ENCODE peak calls at places on chromosomes 16 and 17, in eight cellular contexts. One of them, this sample, is unnamed.

GRCh38 chr16:73735018-73735417 is 561.6 kb upstream of the PSMD7 start:
- DNase-seq in posterior cingulate gyrus: no peak
- DNase-seq in activated T-cell treated with anti-CD3 and anti-CD28 coated beads, Interleukin-2, amount 50 U/mL, for 24 hours: no peak
- DNase-seq in NCI-H345: no peak
- DNase-seq in germinal center: no peak
- DNase-seq in activated CD8-positive, alpha-beta T cell treated with anti-CD3 and anti-CD28 coated beads for 36 hours: peak; percentile 29
- DNase-seq in NCI-H446 treated with DMSO at 0.1 percent for 48 hours: no peak
- DNase-seq in OCI-M1: peak; percentile 2
- DNase-seq in this sample: no peak

GRCh38 chr16:14576532-14576931 is 53.5 kb downstream of the PARN start:
- DNase-seq in posterior cingulate gyrus: no peak
- DNase-seq in activated T-cell treated with anti-CD3 and anti-CD28 coated beads, Interleukin-2, amount 50 U/mL, for 24 hours: no peak
- DNase-seq in NCI-H345: no peak
- DNase-seq in germinal center: no peak
- DNase-seq in activated CD8-positive, alpha-beta T cell treated with anti-CD3 and anti-CD28 coated beads for 36 hours: no peak
- DNase-seq in NCI-H446 treated with DMSO at 0.1 percent for 48 hours: no peak
- DNase-seq in OCI-M1: no peak
- DNase-seq in this sample: no peak

GRCh38 chr16:88349153-88349902 is 33.4 kb upstream of the ZNF469 start:
- DNase-seq in posterior cingulate gyrus: no peak
- DNase-seq in activated T-cell treated with anti-CD3 and anti-CD28 coated beads, Interleukin-2, amount 50 U/mL, for 24 hours: no peak
- DNase-seq in NCI-H345: no peak
- DNase-seq in germinal center: no peak
- DNase-seq in activated CD8-positive, alpha-beta T cell treated with anti-CD3 and anti-CD28 coated beads for 36 hours: no peak
- DNase-seq in NCI-H446 treated with DMSO at 0.1 percent for 48 hours: no peak
- DNase-seq in OCI-M1: no peak
- DNase-seq in this sample: no peak

GRCh38 chr16:23670137-23670776 is 8.4 kb upstream of the PLK1 start:
- DNase-seq in posterior cingulate gyrus: no peak
- DNase-seq in activated T-cell treated with anti-CD3 and anti-CD28 coated beads, Interleukin-2, amount 50 U/mL, for 24 hours: peak; percentile 45
- DNase-seq in NCI-H345: no peak
- DNase-seq in germinal center: peak; percentile 34
- DNase-seq in activated CD8-positive, alpha-beta T cell treated with anti-CD3 and anti-CD28 coated beads for 36 hours: peak; percentile 83
- DNase-seq in NCI-H446 treated with DMSO at 0.1 percent for 48 hours: no peak
- DNase-seq in OCI-M1: no peak
- DNase-seq in this sample: no peak

GRCh38 chr17:66582373-66583111 is 252.4 kb upstream of the CACNG5 start:
- DNase-seq in posterior cingulate gyrus: no peak
- DNase-seq in activated T-cell treated with anti-CD3 and anti-CD28 coated beads, Interleukin-2, amount 50 U/mL, for 24 hours: no peak
- DNase-seq in NCI-H345: no peak
- DNase-seq in germinal center: no peak
- DNase-seq in activated CD8-positive, alpha-beta T cell treated with anti-CD3 and anti-CD28 coated beads for 36 hours: no peak
- DNase-seq in NCI-H446 treated with DMSO at 0.1 percent for 48 hours: no peak
- DNase-seq in OCI-M1: no peak
- DNase-seq in this sample: no peak

GRCh38 chr17:34579017-34579946 is at the start of gene TMEM132E:
- DNase-seq in posterior cingulate gyrus: peak; percentile 84
- DNase-seq in activated T-cell treated with anti-CD3 and anti-CD28 coated beads, Interleukin-2, amount 50 U/mL, for 24 hours: peak; percentile 49
- DNase-seq in NCI-H345: peak; percentile 54
- DNase-seq in germinal center: no peak
- DNase-seq in activated CD8-positive, alpha-beta T cell treated with anti-CD3 and anti-CD28 coated beads for 36 hours: peak; percentile 20
- DNase-seq in NCI-H446 treated with DMSO at 0.1 percent for 48 hours: no peak
- DNase-seq in OCI-M1: no peak
- DNase-seq in this sample: peak; percentile 63

GRCh38 chr17:56543280-56543679 is 50.2 kb upstream of the NOG start:
- DNase-seq in posterior cingulate gyrus: no peak
- DNase-seq in activated T-cell treated with anti-CD3 and anti-CD28 coated beads, Interleukin-2, amount 50 U/mL, for 24 hours: no peak
- DNase-seq in NCI-H345: no peak
- DNase-seq in germinal center: no peak
- DNase-seq in activated CD8-positive, alpha-beta T cell treated with anti-CD3 and anti-CD28 coated beads for 36 hours: no peak
- DNase-seq in NCI-H446 treated with DMSO at 0.1 percent for 48 hours: no peak
- DNase-seq in OCI-M1: no peak
- DNase-seq in this sample: no peak

GRCh38 chr16:6955303-6955702 is 377.3 kb upstream of the RBFOX1 start:
- DNase-seq in posterior cingulate gyrus: no peak
- DNase-seq in activated T-cell treated with anti-CD3 and anti-CD28 coated beads, Interleukin-2, amount 50 U/mL, for 24 hours: no peak
- DNase-seq in NCI-H345: no peak
- DNase-seq in germinal center: no peak
- DNase-seq in activated CD8-positive, alpha-beta T cell treated with anti-CD3 and anti-CD28 coated beads for 36 hours: no peak
- DNase-seq in NCI-H446 treated with DMSO at 0.1 percent for 48 hours: no peak
- DNase-seq in OCI-M1: no peak
- DNase-seq in this sample: no peak

GRCh38 chr17:4678448-4679026 is 25.4 kb downstream of the PELP1 start:
- DNase-seq in posterior cingulate gyrus: no peak
- DNase-seq in activated T-cell treated with anti-CD3 and anti-CD28 coated beads, Interleukin-2, amount 50 U/mL, for 24 hours: no peak
- DNase-seq in NCI-H345: no peak
- DNase-seq in germinal center: no peak
- DNase-seq in activated CD8-positive, alpha-beta T cell treated with anti-CD3 and anti-CD28 coated beads for 36 hours: peak; percentile 45
- DNase-seq in NCI-H446 treated with DMSO at 0.1 percent for 48 hours: no peak
- DNase-seq in OCI-M1: peak; percentile 57
- DNase-seq in this sample: no peak

GRCh38 chr17:28327031-28327607 is 8.1 kb downstream of the TMEM97 start:
- DNase-seq in posterior cingulate gyrus: no peak
- DNase-seq in activated T-cell treated with anti-CD3 and anti-CD28 coated beads, Interleukin-2, amount 50 U/mL, for 24 hours: peak; percentile 48
- DNase-seq in NCI-H345: no peak
- DNase-seq in germinal center: no peak
- DNase-seq in activated CD8-positive, alpha-beta T cell treated with anti-CD3 and anti-CD28 coated beads for 36 hours: peak; percentile 25
- DNase-seq in NCI-H446 treated with DMSO at 0.1 percent for 48 hours: no peak
- DNase-seq in OCI-M1: no peak
- DNase-seq in this sample: no peak

GRCh38 chr17:77502626-77503292 is 362.0 kb downstream of the SEC14L1 start:
- DNase-seq in posterior cingulate gyrus: no peak
- DNase-seq in activated T-cell treated with anti-CD3 and anti-CD28 coated beads, Interleukin-2, amount 50 U/mL, for 24 hours: peak; percentile 31
- DNase-seq in NCI-H345: no peak
- DNase-seq in germinal center: no peak
- DNase-seq in activated CD8-positive, alpha-beta T cell treated with anti-CD3 and anti-CD28 coated beads for 36 hours: no peak
- DNase-seq in NCI-H446 treated with DMSO at 0.1 percent for 48 hours: no peak
- DNase-seq in OCI-M1: no peak
- DNase-seq in this sample: no peak

GRCh38 chr17:282000-282911 is 70.4 kb downstream of the RPH3AL start:
- DNase-seq in posterior cingulate gyrus: no peak
- DNase-seq in activated T-cell treated with anti-CD3 and anti-CD28 coated beads, Interleukin-2, amount 50 U/mL, for 24 hours: no peak
- DNase-seq in NCI-H345: no peak
- DNase-seq in germinal center: no peak
- DNase-seq in activated CD8-positive, alpha-beta T cell treated with anti-CD3 and anti-CD28 coated beads for 36 hours: no peak
- DNase-seq in NCI-H446 treated with DMSO at 0.1 percent for 48 hours: no peak
- DNase-seq in OCI-M1: no peak
- DNase-seq in this sample: no peak

GRCh38 chr17:50013079-50013478 is 18.1 kb upstream of the DLX3 start:
- DNase-seq in posterior cingulate gyrus: no peak
- DNase-seq in activated T-cell treated with anti-CD3 and anti-CD28 coated beads, Interleukin-2, amount 50 U/mL, for 24 hours: no peak
- DNase-seq in NCI-H345: no peak
- DNase-seq in germinal center: no peak
- DNase-seq in activated CD8-positive, alpha-beta T cell treated with anti-CD3 and anti-CD28 coated beads for 36 hours: no peak
- DNase-seq in NCI-H446 treated with DMSO at 0.1 percent for 48 hours: no peak
- DNase-seq in OCI-M1: no peak
- DNase-seq in this sample: no peak

GRCh38 chr16:59878479-59878878 is 1144.4 kb upstream of the GOT2 start:
- DNase-seq in posterior cingulate gyrus: no peak
- DNase-seq in activated T-cell treated with anti-CD3 and anti-CD28 coated beads, Interleukin-2, amount 50 U/mL, for 24 hours: no peak
- DNase-seq in NCI-H345: no peak
- DNase-seq in germinal center: no peak
- DNase-seq in activated CD8-positive, alpha-beta T cell treated with anti-CD3 and anti-CD28 coated beads for 36 hours: no peak
- DNase-seq in NCI-H446 treated with DMSO at 0.1 percent for 48 hours: no peak
- DNase-seq in OCI-M1: peak; percentile 52
- DNase-seq in this sample: peak; percentile 71

GRCh38 chr17:44372036-44372435 is 8.4 kb upstream of the FAM171A2 start:
- DNase-seq in posterior cingulate gyrus: no peak
- DNase-seq in activated T-cell treated with anti-CD3 and anti-CD28 coated beads, Interleukin-2, amount 50 U/mL, for 24 hours: no peak
- DNase-seq in NCI-H345: no peak
- DNase-seq in germinal center: no peak
- DNase-seq in activated CD8-positive, alpha-beta T cell treated with anti-CD3 and anti-CD28 coated beads for 36 hours: no peak
- DNase-seq in NCI-H446 treated with DMSO at 0.1 percent for 48 hours: no peak
- DNase-seq in OCI-M1: no peak
- DNase-seq in this sample: no peak

GRCh38 chr17:18151290-18151689 is 32.3 kb upstream of the ALKBH5 start:
- DNase-seq in posterior cingulate gyrus: no peak
- DNase-seq in activated T-cell treated with anti-CD3 and anti-CD28 coated beads, Interleukin-2, amount 50 U/mL, for 24 hours: no peak
- DNase-seq in NCI-H345: no peak
- DNase-seq in germinal center: no peak
- DNase-seq in activated CD8-positive, alpha-beta T cell treated with anti-CD3 and anti-CD28 coated beads for 36 hours: no peak
- DNase-seq in NCI-H446 treated with DMSO at 0.1 percent for 48 hours: no peak
- DNase-seq in OCI-M1: no peak
- DNase-seq in this sample: no peak

GRCh38 chr16:68499011-68499410 is 40.1 kb upstream of the ZFP90 start:
- DNase-seq in posterior cingulate gyrus: no peak
- DNase-seq in activated T-cell treated with anti-CD3 and anti-CD28 coated beads, Interleukin-2, amount 50 U/mL, for 24 hours: no peak
- DNase-seq in NCI-H345: peak; percentile 33
- DNase-seq in germinal center: no peak
- DNase-seq in activated CD8-positive, alpha-beta T cell treated with anti-CD3 and anti-CD28 coated beads for 36 hours: no peak
- DNase-seq in NCI-H446 treated with DMSO at 0.1 percent for 48 hours: no peak
- DNase-seq in OCI-M1: no peak
- DNase-seq in this sample: peak; percentile 76

GRCh38 chr16:76226011-76226410 is 51.2 kb upstream of the CNTNAP4 start:
- DNase-seq in posterior cingulate gyrus: no peak
- DNase-seq in activated T-cell treated with anti-CD3 and anti-CD28 coated beads, Interleukin-2, amount 50 U/mL, for 24 hours: no peak
- DNase-seq in NCI-H345: no peak
- DNase-seq in germinal center: no peak
- DNase-seq in activated CD8-positive, alpha-beta T cell treated with anti-CD3 and anti-CD28 coated beads for 36 hours: no peak
- DNase-seq in NCI-H446 treated with DMSO at 0.1 percent for 48 hours: no peak
- DNase-seq in OCI-M1: no peak
- DNase-seq in this sample: no peak

GRCh38 chr16:89811321-89811720 is 5.1 kb downstream of the FANCA start:
- DNase-seq in posterior cingulate gyrus: no peak
- DNase-seq in activated T-cell treated with anti-CD3 and anti-CD28 coated beads, Interleukin-2, amount 50 U/mL, for 24 hours: no peak
- DNase-seq in NCI-H345: peak; percentile 15
- DNase-seq in germinal center: peak; percentile 64
- DNase-seq in activated CD8-positive, alpha-beta T cell treated with anti-CD3 and anti-CD28 coated beads for 36 hours: no peak
- DNase-seq in NCI-H446 treated with DMSO at 0.1 percent for 48 hours: no peak
- DNase-seq in OCI-M1: no peak
- DNase-seq in this sample: peak; percentile 46

GRCh38 chr16:23171234-23171948 is 11.2 kb upstream of the SCNN1G start:
- DNase-seq in posterior cingulate gyrus: no peak
- DNase-seq in activated T-cell treated with anti-CD3 and anti-CD28 coated beads, Interleukin-2, amount 50 U/mL, for 24 hours: no peak
- DNase-seq in NCI-H345: no peak
- DNase-seq in germinal center: no peak
- DNase-seq in activated CD8-positive, alpha-beta T cell treated with anti-CD3 and anti-CD28 coated beads for 36 hours: no peak
- DNase-seq in NCI-H446 treated with DMSO at 0.1 percent for 48 hours: no peak
- DNase-seq in OCI-M1: no peak
- DNase-seq in this sample: no peak

GRCh38 chr16:30116291-30117207 is 3.2 kb upstream of the GDPD3 start:
- DNase-seq in posterior cingulate gyrus: no peak
- DNase-seq in activated T-cell treated with anti-CD3 and anti-CD28 coated beads, Interleukin-2, amount 50 U/mL, for 24 hours: no peak
- DNase-seq in NCI-H345: no peak
- DNase-seq in germinal center: no peak
- DNase-seq in activated CD8-positive, alpha-beta T cell treated with anti-CD3 and anti-CD28 coated beads for 36 hours: no peak
- DNase-seq in NCI-H446 treated with DMSO at 0.1 percent for 48 hours: no peak
- DNase-seq in OCI-M1: no peak
- DNase-seq in this sample: no peak

GRCh38 chr17:9022553-9023388 is 1.5 kb downstream of the NTN1 start:
- DNase-seq in posterior cingulate gyrus: no peak
- DNase-seq in activated T-cell treated with anti-CD3 and anti-CD28 coated beads, Interleukin-2, amount 50 U/mL, for 24 hours: peak; percentile 52
- DNase-seq in NCI-H345: no peak
- DNase-seq in germinal center: peak; percentile 10
- DNase-seq in activated CD8-positive, alpha-beta T cell treated with anti-CD3 and anti-CD28 coated beads for 36 hours: peak; percentile 21
- DNase-seq in NCI-H446 treated with DMSO at 0.1 percent for 48 hours: no peak
- DNase-seq in OCI-M1: no peak
- DNase-seq in this sample: no peak

GRCh38 chr17:17119533-17119932 is 77.3 kb downstream of the MPRIP start:
- DNase-seq in posterior cingulate gyrus: no peak
- DNase-seq in activated T-cell treated with anti-CD3 and anti-CD28 coated beads, Interleukin-2, amount 50 U/mL, for 24 hours: peak; percentile 74
- DNase-seq in NCI-H345: no peak
- DNase-seq in germinal center: no peak
- DNase-seq in activated CD8-positive, alpha-beta T cell treated with anti-CD3 and anti-CD28 coated beads for 36 hours: peak; percentile 84
- DNase-seq in NCI-H446 treated with DMSO at 0.1 percent for 48 hours: no peak
- DNase-seq in OCI-M1: no peak
- DNase-seq in this sample: no peak

GRCh38 chr16:84608281-84608680 is 9.6 kb downstream of the COTL1 start:
- DNase-seq in posterior cingulate gyrus: no peak
- DNase-seq in activated T-cell treated with anti-CD3 and anti-CD28 coated beads, Interleukin-2, amount 50 U/mL, for 24 hours: no peak
- DNase-seq in NCI-H345: no peak
- DNase-seq in germinal center: no peak
- DNase-seq in activated CD8-positive, alpha-beta T cell treated with anti-CD3 and anti-CD28 coated beads for 36 hours: peak; percentile 62
- DNase-seq in NCI-H446 treated with DMSO at 0.1 percent for 48 hours: no peak
- DNase-seq in OCI-M1: no peak
- DNase-seq in this sample: no peak

GRCh38 chr17:3534881-3535252 is 22.7 kb downstream of the TRPV3 start:
- DNase-seq in posterior cingulate gyrus: no peak
- DNase-seq in activated T-cell treated with anti-CD3 and anti-CD28 coated beads, Interleukin-2, amount 50 U/mL, for 24 hours: no peak
- DNase-seq in NCI-H345: no peak
- DNase-seq in germinal center: peak; percentile 32
- DNase-seq in activated CD8-positive, alpha-beta T cell treated with anti-CD3 and anti-CD28 coated beads for 36 hours: peak; percentile 43
- DNase-seq in NCI-H446 treated with DMSO at 0.1 percent for 48 hours: no peak
- DNase-seq in OCI-M1: peak; percentile 29
- DNase-seq in this sample: peak; percentile 20

GRCh38 chr16:4795828-4796572 is 831 bp downstream of the SMIM22 start:
- DNase-seq in posterior cingulate gyrus: no peak
- DNase-seq in activated T-cell treated with anti-CD3 and anti-CD28 coated beads, Interleukin-2, amount 50 U/mL, for 24 hours: no peak
- DNase-seq in NCI-H345: no peak
- DNase-seq in germinal center: no peak
- DNase-seq in activated CD8-positive, alpha-beta T cell treated with anti-CD3 and anti-CD28 coated beads for 36 hours: no peak
- DNase-seq in NCI-H446 treated with DMSO at 0.1 percent for 48 hours: no peak
- DNase-seq in OCI-M1: no peak
- DNase-seq in this sample: no peak

GRCh38 chr17:78307887-78308633 is 51.8 kb downstream of the SOCS3 start:
- DNase-seq in posterior cingulate gyrus: no peak
- DNase-seq in activated T-cell treated with anti-CD3 and anti-CD28 coated beads, Interleukin-2, amount 50 U/mL, for 24 hours: no peak
- DNase-seq in NCI-H345: no peak
- DNase-seq in germinal center: no peak
- DNase-seq in activated CD8-positive, alpha-beta T cell treated with anti-CD3 and anti-CD28 coated beads for 36 hours: no peak
- DNase-seq in NCI-H446 treated with DMSO at 0.1 percent for 48 hours: no peak
- DNase-seq in OCI-M1: no peak
- DNase-seq in this sample: no peak

GRCh38 chr16:15573274-15573895 is 69.6 kb downstream of the MARF1 start:
- DNase-seq in posterior cingulate gyrus: no peak
- DNase-seq in activated T-cell treated with anti-CD3 and anti-CD28 coated beads, Interleukin-2, amount 50 U/mL, for 24 hours: no peak
- DNase-seq in NCI-H345: no peak
- DNase-seq in germinal center: no peak
- DNase-seq in activated CD8-positive, alpha-beta T cell treated with anti-CD3 and anti-CD28 coated beads for 36 hours: no peak
- DNase-seq in NCI-H446 treated with DMSO at 0.1 percent for 48 hours: no peak
- DNase-seq in OCI-M1: no peak
- DNase-seq in this sample: no peak

GRCh38 chr16:80117731-80118130 is 423.1 kb upstream of the DYNLRB2 start:
- DNase-seq in posterior cingulate gyrus: no peak
- DNase-seq in activated T-cell treated with anti-CD3 and anti-CD28 coated beads, Interleukin-2, amount 50 U/mL, for 24 hours: no peak
- DNase-seq in NCI-H345: no peak
- DNase-seq in germinal center: no peak
- DNase-seq in activated CD8-positive, alpha-beta T cell treated with anti-CD3 and anti-CD28 coated beads for 36 hours: no peak
- DNase-seq in NCI-H446 treated with DMSO at 0.1 percent for 48 hours: no peak
- DNase-seq in OCI-M1: no peak
- DNase-seq in this sample: no peak

GRCh38 chr17:36761203-36761945 is 160.0 kb downstream of the MRM1 start:
- DNase-seq in posterior cingulate gyrus: no peak
- DNase-seq in activated T-cell treated with anti-CD3 and anti-CD28 coated beads, Interleukin-2, amount 50 U/mL, for 24 hours: no peak
- DNase-seq in NCI-H345: no peak
- DNase-seq in germinal center: no peak
- DNase-seq in activated CD8-positive, alpha-beta T cell treated with anti-CD3 and anti-CD28 coated beads for 36 hours: no peak
- DNase-seq in NCI-H446 treated with DMSO at 0.1 percent for 48 hours: no peak
- DNase-seq in OCI-M1: no peak
- DNase-seq in this sample: no peak

GRCh38 chr16:24936151-24936550 is 79.0 kb downstream of the ARHGAP17 start:
- DNase-seq in posterior cingulate gyrus: no peak
- DNase-seq in activated T-cell treated with anti-CD3 and anti-CD28 coated beads, Interleukin-2, amount 50 U/mL, for 24 hours: no peak
- DNase-seq in NCI-H345: no peak
- DNase-seq in germinal center: no peak
- DNase-seq in activated CD8-positive, alpha-beta T cell treated with anti-CD3 and anti-CD28 coated beads for 36 hours: no peak
- DNase-seq in NCI-H446 treated with DMSO at 0.1 percent for 48 hours: no peak
- DNase-seq in OCI-M1: no peak
- DNase-seq in this sample: no peak

GRCh38 chr16:69179255-69180010 is 7.5 kb upstream of the SNTB2 start:
- DNase-seq in posterior cingulate gyrus: no peak
- DNase-seq in activated T-cell treated with anti-CD3 and anti-CD28 coated beads, Interleukin-2, amount 50 U/mL, for 24 hours: no peak
- DNase-seq in NCI-H345: no peak
- DNase-seq in germinal center: no peak
- DNase-seq in activated CD8-positive, alpha-beta T cell treated with anti-CD3 and anti-CD28 coated beads for 36 hours: no peak
- DNase-seq in NCI-H446 treated with DMSO at 0.1 percent for 48 hours: peak; percentile 82
- DNase-seq in OCI-M1: peak; percentile 18
- DNase-seq in this sample: peak; percentile 88

GRCh38 chr16:71439531-71439930 is 2.3 kb downstream of the TLE7 start:
- DNase-seq in posterior cingulate gyrus: no peak
- DNase-seq in activated T-cell treated with anti-CD3 and anti-CD28 coated beads, Interleukin-2, amount 50 U/mL, for 24 hours: no peak
- DNase-seq in NCI-H345: no peak
- DNase-seq in germinal center: no peak
- DNase-seq in activated CD8-positive, alpha-beta T cell treated with anti-CD3 and anti-CD28 coated beads for 36 hours: no peak
- DNase-seq in NCI-H446 treated with DMSO at 0.1 percent for 48 hours: no peak
- DNase-seq in OCI-M1: peak; percentile 37
- DNase-seq in this sample: no peak

GRCh38 chr17:76139801-76140660 is 1.0 kb downstream of the FOXJ1 start:
- DNase-seq in posterior cingulate gyrus: no peak
- DNase-seq in activated T-cell treated with anti-CD3 and anti-CD28 coated beads, Interleukin-2, amount 50 U/mL, for 24 hours: peak; percentile 68
- DNase-seq in NCI-H345: no peak
- DNase-seq in germinal center: peak; percentile 76
- DNase-seq in activated CD8-positive, alpha-beta T cell treated with anti-CD3 and anti-CD28 coated beads for 36 hours: peak; percentile 76
- DNase-seq in NCI-H446 treated with DMSO at 0.1 percent for 48 hours: no peak
- DNase-seq in OCI-M1: no peak
- DNase-seq in this sample: no peak

This sample was measured in RPMI8226.